ENCODE peak calls at places on chromosome 17, in nine cellular contexts. U is stomach, C is body of pancreas, K is uterus, Z is NB4, Y is prostate gland, F is H1, P is GM12891, J is sigmoid colon. V is an unnamed sample.

GRCh38 chr17:6098466-6099180 is 28.4 kb downstream of the WSCD1 start:
- DNase-seq in K (peak), Z (no peak), C (no peak), Y (no peak), F (no peak), U (no peak), P (no peak), J (peak), V (no peak)

GRCh38 chr17:73318427-73318813 is 6.6 kb upstream of the CDC42EP4 start:
- DNase-seq in J (no peak), F (no peak), Z (no peak), Y (no peak), U (no peak), P (no peak), C (no peak), K (no peak), V (peak)

GRCh38 chr17:42518046-42518754 is 17.8 kb upstream of the NAGLU start:
- DNase-seq in J (peak), C (peak), Z (peak), U (peak), F (no peak), Y (peak), K (peak), P (no peak), V (peak)

GRCh38 chr17:49180998-49181635 is 29.3 kb downstream of the GNGT2 start:
- DNase-seq in C (no peak), K (no peak), Z (no peak), Y (no peak), P (no peak), J (no peak), F (no peak), U (no peak), V (no peak)

GRCh38 chr17:57935833-57936807 is 19.1 kb downstream of the CUEDC1 start:
- DNase-seq in K (peak), Y (no peak), U (no peak), Z (peak), P (no peak), J (peak), C (peak), F (no peak), V (no peak)

GRCh38 chr17:79473836-79474204 is 137.0 kb downstream of the RBFOX3 start:
- DNase-seq in P (no peak), Z (no peak), F (no peak), U (no peak), J (no peak), C (no peak), Y (no peak), K (no peak), V (no peak)

GRCh38 chr17:63140255-63140654 is 174.2 kb downstream of the TANC2 start:
- DNase-seq in J (no peak), F (no peak), C (peak), Y (no peak), Z (peak), K (no peak), P (no peak), U (no peak), V (no peak)

GRCh38 chr17:33044771-33045170 is 53.1 kb downstream of the SPACA3 start:
- DNase-seq in U (no peak), K (no peak), Y (no peak), C (no peak), J (no peak), Z (no peak), F (no peak), P (no peak), V (no peak)

GRCh38 chr17:50043290-50044148 is 12.4 kb upstream of the ITGA3 start:
- DNase-seq in Y (no peak), C (peak), Z (no peak), P (no peak), U (peak), F (no peak), J (no peak), K (peak), V (no peak)

GRCh38 chr17:28282596-28282995 is 36.4 kb upstream of the TMEM97 start:
- DNase-seq in F (no peak), P (no peak), Y (no peak), K (no peak), U (no peak), Z (no peak), J (no peak), C (no peak), V (no peak)

GRCh38 chr17:2400474-2400866 is 390 bp downstream of the MNT start:
- DNase-seq in K (no peak), F (peak), C (peak), Y (no peak), U (peak), P (no peak), J (peak), Z (peak), V (peak)

GRCh38 chr17:75610103-75610984 is 22.7 kb downstream of the MYO15B start:
- DNase-seq in K (no peak), Y (no peak), P (no peak), Z (no peak), U (peak), C (no peak), F (no peak), J (no peak), V (no peak)

GRCh38 chr17:4560837-4561241 is 462 bp upstream of the GGT6 start:
- DNase-seq in Z (no peak), K (no peak), Y (no peak), P (no peak), J (peak), C (no peak), F (no peak), U (no peak), V (no peak)

GRCh38 chr17:16933317-16934132 is 38.4 kb downstream of the TNFRSF13B start:
- DNase-seq in K (no peak), U (no peak), Z (no peak), Y (no peak), C (no peak), F (no peak), J (peak), P (no peak), V (no peak)

GRCh38 chr17:56777859-56778258 is 55.9 kb downstream of the C17orf67 start:
- DNase-seq in Z (no peak), K (no peak), P (no peak), J (no peak), Y (no peak), U (no peak), F (no peak), C (no peak), V (no peak)

GRCh38 chr17:37701424-37702020 is 43.3 kb downstream of the HNF1B start:
- DNase-seq in J (no peak), C (peak), Z (peak), P (peak), Y (no peak), K (no peak), F (peak), U (peak), V (peak)

GRCh38 chr17:77516902-77517301 is 376.1 kb downstream of the SEC14L1 start:
- DNase-seq in C (no peak), F (no peak), P (no peak), Y (no peak), Z (peak), J (no peak), U (peak), K (no peak), V (no peak)

GRCh38 chr17:7656958-7657715 is 6.4 kb downstream of the ATP1B2 start:
- DNase-seq in P (no peak), J (peak), U (no peak), F (peak), Z (no peak), C (peak), K (peak), Y (no peak), V (no peak)

GRCh38 chr17:48373130-48373844 is 56.7 kb downstream of the SKAP1 start:
- DNase-seq in C (no peak), Z (no peak), K (no peak), U (no peak), F (no peak), J (no peak), Y (no peak), P (no peak), V (peak)

GRCh38 chr17:47739150-47739549 is 6.1 kb downstream of the TBX21 start:
- DNase-seq in C (no peak), P (no peak), Y (no peak), F (no peak), U (peak), K (no peak), J (peak), Z (no peak), V (no peak)

GRCh38 chr17:36937961-36938565 is 788 bp downstream of the LHX1 start:
- DNase-seq in U (no peak), J (no peak), P (no peak), Y (no peak), K (no peak), Z (peak), F (peak), C (no peak), V (peak)

GRCh38 chr17:29583324-29584248 is 5.9 kb downstream of the GIT1 start:
- DNase-seq in J (no peak), U (no peak), P (no peak), F (no peak), K (peak), Z (no peak), Y (no peak), C (no peak), V (no peak)

GRCh38 chr17:50396261-50397110 is 837 bp downstream of the LRRC59 start:
- DNase-seq in F (no peak), C (peak), P (no peak), Y (peak), J (peak), Z (peak), K (peak), U (peak), V (peak)

GRCh38 chr17:17254026-17254425 is 17.1 kb upstream of the FLCN start:
- DNase-seq in Y (no peak), K (no peak), U (no peak), J (no peak), P (no peak), Z (no peak), C (no peak), F (no peak), V (peak)

GRCh38 chr17:6323626-6324356 is 111.1 kb downstream of the AIPL1 start:
- DNase-seq in P (no peak), Z (no peak), J (no peak), C (peak), Y (no peak), U (no peak), F (no peak), K (peak), V (no peak)

GRCh38 chr17:35809855-35810461 is 674 bp downstream of the TAF15 start:
- DNase-seq in U (no peak), F (no peak), P (no peak), J (no peak), K (no peak), Y (no peak), C (no peak), Z (no peak), V (no peak)

GRCh38 chr17:70523407-70523806 is 354.1 kb downstream of the KCNJ2 start:
- DNase-seq in P (no peak), C (no peak), Y (no peak), F (no peak), K (no peak), J (no peak), Z (no peak), U (no peak), V (no peak)

GRCh38 chr17:12021604-12022003 is 927 bp downstream of the MAP2K4 start:
- DNase-seq in U (no peak), Z (no peak), K (no peak), J (no peak), C (no peak), F (no peak), Y (no peak), P (no peak), V (no peak)

GRCh38 chr17:81345211-81346089 is 49.8 kb upstream of the BAHCC1 start:
- DNase-seq in Z (peak), P (peak), U (peak), C (peak), Y (peak), F (peak), K (peak), J (peak), V (peak)

GRCh38 chr17:81348097-81349055 is 46.9 kb upstream of the BAHCC1 start:
- DNase-seq in U (peak), C (peak), Y (no peak), P (no peak), F (no peak), K (no peak), Z (peak), J (peak), V (no peak)

GRCh38 chr17:81347437-81347836 is 47.8 kb upstream of the BAHCC1 start:
- DNase-seq in Z (no peak), K (no peak), P (no peak), U (no peak), F (no peak), Y (no peak), C (no peak), J (peak), V (no peak)

GRCh38 chr17:81346908-81347349 is 48.3 kb upstream of the BAHCC1 start:
- DNase-seq in C (no peak), Y (no peak), P (no peak), J (no peak), F (no peak), U (no peak), Z (no peak), K (no peak), V (no peak)

DNA sequence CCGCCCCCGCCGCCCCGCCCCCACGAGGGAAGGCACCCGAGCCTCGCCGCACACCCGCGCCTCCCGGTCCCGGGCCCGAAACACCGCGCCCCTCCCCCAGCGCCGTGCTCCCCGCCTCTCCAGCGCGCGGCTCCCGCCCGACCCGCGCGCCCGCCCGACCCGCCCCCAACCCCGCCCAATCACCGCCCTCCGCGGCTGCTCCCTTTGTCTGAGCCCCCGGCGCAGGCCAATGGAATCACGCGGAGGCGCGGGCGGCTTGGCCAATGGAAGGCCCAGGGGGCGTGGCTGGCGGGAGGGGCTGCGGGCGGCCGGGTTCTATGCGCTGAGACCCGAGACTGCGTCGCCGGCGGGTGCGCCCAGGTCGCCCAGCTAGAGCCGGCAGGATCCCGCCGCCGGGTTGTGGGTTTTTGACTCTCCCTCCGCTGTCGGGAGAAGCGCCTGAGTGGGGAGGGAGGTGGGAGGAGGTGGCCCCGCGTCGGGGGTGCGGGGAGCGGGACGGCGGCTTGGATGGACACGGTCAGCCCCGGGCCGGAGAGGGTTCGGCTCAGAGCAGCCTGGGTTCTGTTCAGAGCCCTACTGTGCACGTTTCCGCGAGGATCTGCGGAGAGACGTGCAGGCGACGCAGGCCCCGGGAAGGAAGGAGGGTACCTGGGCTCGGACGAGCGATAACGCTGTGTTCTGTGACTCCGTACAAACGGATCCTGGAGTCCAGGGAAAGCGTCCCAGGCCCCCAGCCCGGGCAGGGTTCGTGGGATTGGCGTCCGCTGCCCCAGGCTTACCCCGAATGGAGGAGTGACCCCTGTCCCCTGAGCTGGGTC is 49.0 kb upstream of the BAHCC1 start:
- DNase-seq in Z (peak), F (peak), K (peak), P (peak), Y (peak), C (peak), U (peak), J (peak), V (peak)
- TF ChIP-seq POLR2A in Z (peak), F (no peak), K (peak), P (no peak), Y (peak), C (peak), U (no peak), J (peak), V (no peak)

GRCh38 chr17:65561394-65562205 is at the start of gene AXIN2:
- DNase-seq in C (peak), J (peak), K (peak), Y (peak), U (peak), F (peak), P (peak), Z (peak), V (peak)
- TF ChIP-seq POLR2A in C (no peak), J (no peak), K (no peak), Y (no peak), U (no peak), F (no peak), P (no peak), Z (no peak), V (no peak)

GRCh38 chr17:31586946-31587345 is 195.5 kb downstream of the RAB11FIP4 start:
- DNase-seq in P (no peak), U (no peak), F (no peak), Y (no peak), C (no peak), Z (peak), K (no peak), J (peak), V (no peak)
- TF ChIP-seq POLR2A in P (no peak), U (no peak), F (no peak), Y (no peak), C (no peak), Z (no peak), K (no peak), J (no peak), V (no peak)

GRCh38 chr17:64500487-64500859 is 3.6 kb upstream of the POLG2 start:
- DNase-seq in C (no peak), U (no peak), Z (no peak), P (no peak), K (no peak), Y (no peak), F (no peak), J (no peak), V (no peak)
- TF ChIP-seq POLR2A in C (no peak), U (no peak), Z (no peak), P (no peak), K (no peak), Y (no peak), F (no peak), J (no peak), V (no peak)

GRCh38 chr17:59790936-59791335 is 83.5 kb downstream of the VMP1 start:
- DNase-seq in J (no peak), F (no peak), U (no peak), C (no peak), P (no peak), Y (no peak), Z (peak), K (no peak), V (no peak)

GRCh38 chr17:59783221-59784016 is 76.0 kb downstream of the VMP1 start:
- DNase-seq in K (no peak), U (no peak), J (no peak), F (no peak), Z (peak), P (no peak), C (no peak), Y (no peak), V (peak)

GRCh38 chr17:59786536-59787319 is 79.3 kb downstream of the VMP1 start:
- DNase-seq in F (no peak), C (peak), Y (peak), P (peak), U (peak), J (peak), K (peak), Z (peak), V (peak)

GRCh38 chr17:59785091-59785799 is 77.8 kb downstream of the VMP1 start:
- DNase-seq in F (no peak), K (no peak), Z (peak), P (no peak), C (no peak), J (no peak), U (no peak), Y (no peak), V (peak)

GRCh38 chr17:59786213-59786535 is 78.7 kb downstream of the VMP1 start:
- DNase-seq in Z (no peak), C (no peak), J (no peak), F (no peak), P (no peak), Y (no peak), K (no peak), U (no peak), V (no peak)
- TF ChIP-seq POLR2A in Z (no peak), C (no peak), J (no peak), F (no peak), P (no peak), Y (no peak), K (no peak), U (no peak), V (no peak)